ENCODE peak calls at places on chromosomes 2 and 18, in four cellular contexts. One of them, this sample, is unnamed.
A peak's percentile ranks its signal among the peaks of the same experiment; 100 is the strongest.

GRCh38 chr2:117855886-117856285 is 41.4 kb downstream of the DDX18 start:
- DNase-seq in endothelial cell of umbilical vein: no peak
- DNase-seq in dorsolateral prefrontal cortex: no peak
- DNase-seq in GM06990: no peak
- DNase-seq in this sample: no peak

GRCh38 chr2:174192664-174193063 is 55.7 kb downstream of the OLA1 start:
- DNase-seq in endothelial cell of umbilical vein: no peak
- DNase-seq in dorsolateral prefrontal cortex: no peak
- DNase-seq in GM06990: no peak
- DNase-seq in this sample: no peak

GRCh38 chr18:32427084-32427933 is 43.4 kb downstream of the GAREM1 start:
- DNase-seq in endothelial cell of umbilical vein: no peak
- DNase-seq in dorsolateral prefrontal cortex: no peak
- DNase-seq in GM06990: no peak
- DNase-seq in this sample: peak; percentile 21

GRCh38 chr18:49238433-49239042 is 221.9 kb downstream of the DYM start:
- DNase-seq in endothelial cell of umbilical vein: peak; percentile 53
- DNase-seq in dorsolateral prefrontal cortex: no peak
- DNase-seq in GM06990: no peak
- DNase-seq in this sample: peak; percentile 69

GRCh38 chr2:55896633-55897032 is 26.9 kb downstream of the EFEMP1 start:
- DNase-seq in endothelial cell of umbilical vein: no peak
- DNase-seq in dorsolateral prefrontal cortex: no peak
- DNase-seq in GM06990: no peak
- DNase-seq in this sample: no peak

GRCh38 chr2:215619022-215619958 is 183.4 kb upstream of the FN1 start:
- DNase-seq in endothelial cell of umbilical vein: peak; percentile 69
- DNase-seq in dorsolateral prefrontal cortex: no peak
- DNase-seq in GM06990: no peak
- DNase-seq in this sample: peak; percentile 90

GRCh38 chr18:73895701-73896100 is 251.9 kb downstream of the FBXO15 start:
- DNase-seq in endothelial cell of umbilical vein: no peak
- DNase-seq in dorsolateral prefrontal cortex: no peak
- DNase-seq in GM06990: no peak
- DNase-seq in this sample: no peak

GRCh38 chr2:229712125-229712524 is 2.2 kb downstream of the DNER start:
- DNase-seq in endothelial cell of umbilical vein: no peak
- DNase-seq in dorsolateral prefrontal cortex: no peak
- DNase-seq in GM06990: no peak
- DNase-seq in this sample: peak; percentile 16

GRCh38 chr2:157318884-157319283 is 6.7 kb downstream of the ERMN start:
- DNase-seq in endothelial cell of umbilical vein: no peak
- DNase-seq in dorsolateral prefrontal cortex: no peak
- DNase-seq in GM06990: no peak
- DNase-seq in this sample: no peak

GRCh38 chr2:42385225-42385624 is 24.2 kb upstream of the COX7A2L start:
- DNase-seq in endothelial cell of umbilical vein: no peak
- DNase-seq in dorsolateral prefrontal cortex: no peak
- DNase-seq in GM06990: no peak
- DNase-seq in this sample: no peak

GRCh38 chr2:110716959-110717645 is 15.3 kb upstream of the ACOXL start:
- DNase-seq in endothelial cell of umbilical vein: no peak
- DNase-seq in dorsolateral prefrontal cortex: no peak
- DNase-seq in GM06990: no peak
- DNase-seq in this sample: peak; percentile 74

GRCh38 chr2:58667137-58667774 is 426.1 kb upstream of the FANCL start:
- DNase-seq in endothelial cell of umbilical vein: peak; percentile 35
- DNase-seq in dorsolateral prefrontal cortex: no peak
- DNase-seq in GM06990: no peak
- DNase-seq in this sample: no peak

GRCh38 chr2:14199040-14199439 is 433.5 kb upstream of the LRATD1 start:
- DNase-seq in endothelial cell of umbilical vein: no peak
- DNase-seq in dorsolateral prefrontal cortex: no peak
- DNase-seq in GM06990: no peak
- DNase-seq in this sample: peak; percentile 29

GRCh38 chr2:128503358-128504241 is 184.9 kb upstream of the HS6ST1 start:
- DNase-seq in endothelial cell of umbilical vein: peak; percentile 32
- DNase-seq in dorsolateral prefrontal cortex: no peak
- DNase-seq in GM06990: no peak
- DNase-seq in this sample: no peak

GRCh38 chr2:233638836-233639235 is 2.6 kb downstream of the UGT1A10 start:
- DNase-seq in endothelial cell of umbilical vein: no peak
- DNase-seq in dorsolateral prefrontal cortex: no peak
- DNase-seq in GM06990: no peak
- DNase-seq in this sample: no peak

DNA sequence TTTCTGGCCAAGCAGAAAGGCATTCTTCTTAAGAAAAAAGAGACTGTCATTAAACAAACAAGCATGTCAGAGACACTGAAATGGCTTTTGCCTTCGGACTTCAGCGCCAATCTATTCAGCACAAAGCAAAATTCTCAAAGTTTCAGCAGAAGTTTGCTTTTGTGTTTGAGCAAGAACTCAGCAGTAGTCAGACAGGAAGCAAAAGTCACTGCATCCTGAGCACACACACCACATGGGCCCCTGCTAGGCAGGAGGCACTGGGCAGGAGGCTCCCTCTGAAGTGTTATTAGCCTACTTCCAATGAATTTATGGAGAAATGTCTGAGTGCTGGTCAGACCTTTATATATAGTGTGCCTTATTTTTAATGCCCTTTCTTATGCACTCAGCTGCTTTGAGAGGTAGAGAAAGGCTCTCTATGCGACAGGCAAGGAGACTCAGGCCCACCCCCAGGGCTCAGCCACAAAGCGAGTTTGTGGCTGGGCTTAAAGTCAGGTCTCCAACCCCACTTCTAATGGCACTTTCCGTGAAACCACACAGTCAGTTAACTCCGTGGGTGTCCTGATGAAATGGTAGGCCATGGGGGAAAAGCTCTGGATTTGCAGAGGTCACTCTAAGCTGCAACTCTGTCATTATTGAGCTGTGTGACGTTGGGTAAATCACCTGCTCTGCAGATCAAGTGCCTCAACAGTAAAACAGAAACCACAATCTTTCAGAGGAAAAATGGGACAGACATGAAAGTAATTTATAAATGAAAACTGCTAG is 161.0 kb upstream of the TMEM200C start:
- DNase-seq in endothelial cell of umbilical vein: peak; percentile 77
- DNase-seq in dorsolateral prefrontal cortex: no peak
- DNase-seq in GM06990: peak; percentile 19
- DNase-seq in this sample: peak; percentile 61
- H3K4me3 ChIP-seq in endothelial cell of umbilical vein: no peak overlapping the region
- H3K4me3 ChIP-seq in dorsolateral prefrontal cortex: no peak overlapping the region
- H3K4me3 ChIP-seq in GM06990: no peak overlapping the region
- H3K4me3 ChIP-seq in this sample: no peak overlapping the region

DNA sequence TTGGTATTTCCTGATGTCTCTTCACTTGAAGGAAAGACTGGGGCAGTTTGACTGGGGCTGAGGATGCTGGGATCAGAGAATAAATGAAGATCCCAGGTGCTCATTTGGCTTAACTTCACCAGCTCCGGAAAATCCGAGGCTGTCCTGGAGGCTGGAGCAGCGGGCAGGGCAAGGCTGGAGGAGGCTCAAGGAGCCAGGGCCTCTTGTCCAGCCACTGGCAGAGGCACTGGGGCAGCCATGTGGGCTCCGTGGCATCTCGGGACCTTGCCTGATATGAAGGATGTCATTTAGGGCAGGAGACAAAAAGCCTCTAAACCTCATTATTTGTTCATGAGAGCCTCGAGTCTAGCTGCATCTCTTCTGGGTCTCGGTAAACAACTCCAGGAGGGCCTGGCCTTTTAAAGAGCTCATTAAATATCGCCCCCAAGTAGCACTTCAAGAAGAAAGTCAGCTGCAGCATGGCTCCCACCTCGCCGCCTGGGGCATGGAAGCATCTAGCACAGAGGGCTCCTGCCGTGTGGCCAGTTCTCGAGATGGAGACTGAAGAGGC is 13.5 kb upstream of the GPR55 start:
- DNase-seq in endothelial cell of umbilical vein: no peak
- DNase-seq in dorsolateral prefrontal cortex: no peak
- DNase-seq in GM06990: no peak
- DNase-seq in this sample: no peak
- TF ChIP-seq CTCF in endothelial cell of umbilical vein: no peak
- TF ChIP-seq CTCF in dorsolateral prefrontal cortex: no peak
- TF ChIP-seq CTCF in GM06990: no peak
- TF ChIP-seq CTCF in this sample: no peak

GRCh38 chr2:96909651-96910050 is 39.8 kb upstream of the SEMA4C start:
- DNase-seq in endothelial cell of umbilical vein: no peak
- DNase-seq in dorsolateral prefrontal cortex: no peak
- DNase-seq in GM06990: no peak
- DNase-seq in this sample: no peak

GRCh38 chr2:96903318-96903717 is 33.4 kb upstream of the SEMA4C start:
- DNase-seq in endothelial cell of umbilical vein: no peak
- DNase-seq in dorsolateral prefrontal cortex: no peak
- DNase-seq in GM06990: no peak
- DNase-seq in this sample: no peak

GRCh38 chr2:96907405-96908041 is 37.6 kb upstream of the SEMA4C start:
- DNase-seq in endothelial cell of umbilical vein: peak; percentile 45
- DNase-seq in dorsolateral prefrontal cortex: no peak
- DNase-seq in GM06990: no peak
- DNase-seq in this sample: peak; percentile 21

GRCh38 chr2:96903809-96904208 is 33.9 kb upstream of the SEMA4C start:
- DNase-seq in endothelial cell of umbilical vein: no peak
- DNase-seq in dorsolateral prefrontal cortex: no peak
- DNase-seq in GM06990: no peak
- DNase-seq in this sample: no peak

GRCh38 chr2:96906719-96907404 is 37.0 kb upstream of the SEMA4C start:
- DNase-seq in endothelial cell of umbilical vein: no peak
- DNase-seq in dorsolateral prefrontal cortex: no peak
- DNase-seq in GM06990: no peak
- DNase-seq in this sample: no peak
- H3K4me3 ChIP-seq in endothelial cell of umbilical vein: no peak overlapping the region
- H3K4me3 ChIP-seq in dorsolateral prefrontal cortex: no peak overlapping the region
- H3K4me3 ChIP-seq in GM06990: no peak overlapping the region
- H3K4me3 ChIP-seq in this sample: no peak overlapping the region

DNA sequence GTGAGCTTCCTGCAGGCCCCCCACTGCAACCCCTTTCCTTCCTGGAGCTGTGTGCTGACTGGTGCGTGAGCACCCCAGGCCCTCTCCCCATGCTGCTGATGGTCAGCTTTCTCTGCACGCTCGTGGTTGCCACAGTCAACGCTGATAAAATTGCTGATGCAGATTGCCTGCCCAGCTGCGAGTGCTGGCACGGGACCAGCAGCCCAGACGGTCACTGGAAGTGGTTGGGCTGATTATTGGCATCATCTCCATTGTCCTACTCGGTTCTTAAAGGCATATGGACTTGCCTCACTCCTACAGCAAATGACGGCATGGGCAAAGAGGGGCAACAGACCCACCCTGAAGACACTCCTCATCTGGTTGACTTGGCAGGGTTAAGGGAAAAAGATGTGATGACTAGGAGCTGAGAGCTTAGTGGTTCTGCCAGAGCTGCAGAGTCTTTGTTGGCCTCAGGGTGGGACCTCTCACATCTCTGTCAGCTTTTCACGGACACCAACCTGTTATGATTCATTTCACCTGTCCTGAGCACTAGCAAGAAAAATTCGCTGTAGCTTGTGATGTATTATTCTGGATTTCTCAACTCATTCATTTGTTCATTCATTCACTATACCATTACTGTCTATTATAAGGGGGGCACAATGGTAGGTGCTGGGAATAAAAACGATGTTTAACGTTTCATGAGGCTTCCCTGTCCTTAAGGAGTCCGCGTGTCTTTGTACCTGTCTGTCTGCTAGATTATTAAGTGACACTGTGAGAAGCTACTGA is 38.4 kb downstream of the PAX8 start:
- DNase-seq in endothelial cell of umbilical vein: peak; percentile 89
- DNase-seq in dorsolateral prefrontal cortex: peak; percentile 79
- DNase-seq in GM06990: no peak
- DNase-seq in this sample: peak; percentile 91
- TF ChIP-seq CTCF in endothelial cell of umbilical vein: no peak
- TF ChIP-seq CTCF in dorsolateral prefrontal cortex: no peak
- TF ChIP-seq CTCF in GM06990: no peak
- TF ChIP-seq CTCF in this sample: no peak

DNA sequence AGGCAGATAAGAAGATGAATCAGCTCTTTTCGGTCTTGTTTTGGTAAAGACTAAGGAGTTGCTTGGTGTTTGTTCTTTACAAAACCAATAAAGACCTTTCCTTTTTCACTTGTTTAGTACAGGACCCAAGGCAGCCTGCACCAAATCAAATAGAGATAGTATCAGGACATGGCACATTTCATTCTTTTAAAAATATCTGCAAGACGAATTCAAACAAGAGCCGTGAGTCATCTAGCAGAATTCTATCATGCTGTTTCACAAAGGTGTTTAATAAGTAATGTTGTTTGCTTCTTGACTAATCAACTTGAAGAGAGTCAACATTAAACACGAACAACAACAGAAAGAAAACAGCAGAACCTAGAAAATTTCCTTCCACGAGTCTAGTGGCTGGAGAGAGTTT is 102.8 kb upstream of the TTN start:
- DNase-seq in endothelial cell of umbilical vein: no peak
- DNase-seq in dorsolateral prefrontal cortex: no peak
- DNase-seq in GM06990: no peak
- DNase-seq in this sample: no peak
- H3K4me3 ChIP-seq in endothelial cell of umbilical vein: no peak overlapping the region
- H3K4me3 ChIP-seq in dorsolateral prefrontal cortex: no peak overlapping the region
- H3K4me3 ChIP-seq in GM06990: no peak overlapping the region
- H3K4me3 ChIP-seq in this sample: no peak overlapping the region

DNA sequence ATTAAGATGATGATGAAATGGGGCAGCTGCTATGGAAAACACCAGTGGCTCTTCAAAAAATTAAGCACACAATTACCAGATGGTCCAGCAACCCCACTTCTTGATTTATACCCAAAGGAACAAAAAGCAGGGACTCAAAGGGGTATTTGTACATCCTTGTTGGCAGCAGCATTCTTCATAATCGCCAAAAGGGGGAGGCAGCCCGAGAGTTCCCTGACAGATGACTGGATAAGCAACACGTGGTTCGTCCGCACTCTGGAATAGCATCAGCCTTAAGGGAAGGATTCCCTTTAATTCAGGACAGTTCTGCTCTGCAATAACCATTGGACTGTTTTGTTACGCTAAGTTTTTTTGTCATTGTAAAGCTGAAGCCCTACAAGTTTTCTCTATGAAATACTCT is 76.7 kb upstream of the TWIST2 start:
- DNase-seq in endothelial cell of umbilical vein: no peak
- DNase-seq in dorsolateral prefrontal cortex: no peak
- DNase-seq in GM06990: no peak
- DNase-seq in this sample: peak; percentile 54
- TF ChIP-seq CTCF in endothelial cell of umbilical vein: no peak
- TF ChIP-seq CTCF in dorsolateral prefrontal cortex: no peak
- TF ChIP-seq CTCF in GM06990: no peak
- TF ChIP-seq CTCF in this sample: peak; percentile 49

This sample was measured in cardiac fibroblast.